ENCODE peak calls at places on chromosomes 7 and 10, in four cellular contexts. One of them, this sample, is unnamed.

GRCh38 chr10:18583575-18584270 is 67.7 kb downstream of the NSUN6 start:
- DNase-seq in stimulated activated CD4-positive, alpha-beta T cell treated with anti-CD3 and anti-CD28 coated beads, Interleukin-12 subunit alpha, Interleukin-12 subunit beta, amount 100 ng/mL, for 4 hours: no peak
- DNase-seq in glutamatergic neuron: no peak
- DNase-seq in Calu3: no peak
- DNase-seq in this sample: no peak

GRCh38 chr7:74579800-74580685 is 77.5 kb upstream of the GTF2I start:
- DNase-seq in Calu3: peak; percentile 57
- DNase-seq in glutamatergic neuron: no peak
- DNase-seq in stimulated activated CD4-positive, alpha-beta T cell treated with anti-CD3 and anti-CD28 coated beads, Interleukin-12 subunit alpha, Interleukin-12 subunit beta, amount 100 ng/mL, for 4 hours: no peak
- DNase-seq in this sample: no peak

GRCh38 chr10:67211680-67212079 is 285.8 kb downstream of the LRRTM3 start:
- DNase-seq in glutamatergic neuron: no peak
- DNase-seq in Calu3: no peak
- DNase-seq in stimulated activated CD4-positive, alpha-beta T cell treated with anti-CD3 and anti-CD28 coated beads, Interleukin-12 subunit alpha, Interleukin-12 subunit beta, amount 100 ng/mL, for 4 hours: no peak
- DNase-seq in this sample: no peak

GRCh38 chr7:23074443-23075244 is 30.9 kb upstream of the KLHL7 start:
- DNase-seq in glutamatergic neuron: no peak
- DNase-seq in stimulated activated CD4-positive, alpha-beta T cell treated with anti-CD3 and anti-CD28 coated beads, Interleukin-12 subunit alpha, Interleukin-12 subunit beta, amount 100 ng/mL, for 4 hours: no peak
- DNase-seq in Calu3: no peak
- DNase-seq in this sample: no peak

GRCh38 chr7:66837007-66837406 is 84.0 kb upstream of the TMEM248 start:
- DNase-seq in stimulated activated CD4-positive, alpha-beta T cell treated with anti-CD3 and anti-CD28 coated beads, Interleukin-12 subunit alpha, Interleukin-12 subunit beta, amount 100 ng/mL, for 4 hours: peak; percentile 25
- DNase-seq in glutamatergic neuron: peak; percentile 35
- DNase-seq in Calu3: peak; percentile 22
- DNase-seq in this sample: peak; percentile 20

GRCh38 chr7:135168001-135168400 is 2.5 kb downstream of the CYREN start:
- DNase-seq in stimulated activated CD4-positive, alpha-beta T cell treated with anti-CD3 and anti-CD28 coated beads, Interleukin-12 subunit alpha, Interleukin-12 subunit beta, amount 100 ng/mL, for 4 hours: no peak
- DNase-seq in glutamatergic neuron: no peak
- DNase-seq in Calu3: no peak
- DNase-seq in this sample: no peak

GRCh38 chr10:18222870-18223269 is 82.6 kb downstream of the CACNB2 start:
- DNase-seq in Calu3: no peak
- DNase-seq in stimulated activated CD4-positive, alpha-beta T cell treated with anti-CD3 and anti-CD28 coated beads, Interleukin-12 subunit alpha, Interleukin-12 subunit beta, amount 100 ng/mL, for 4 hours: no peak
- DNase-seq in glutamatergic neuron: no peak
- DNase-seq in this sample: no peak

GRCh38 chr7:130141161-130141857 is 63.9 kb downstream of the TMEM209 start:
- DNase-seq in stimulated activated CD4-positive, alpha-beta T cell treated with anti-CD3 and anti-CD28 coated beads, Interleukin-12 subunit alpha, Interleukin-12 subunit beta, amount 100 ng/mL, for 4 hours: peak; percentile 50
- DNase-seq in glutamatergic neuron: peak; percentile 84
- DNase-seq in Calu3: peak; percentile 61
- DNase-seq in this sample: no peak

GRCh38 chr10:34420795-34421194 is 394.3 kb downstream of the PARD3 start:
- DNase-seq in stimulated activated CD4-positive, alpha-beta T cell treated with anti-CD3 and anti-CD28 coated beads, Interleukin-12 subunit alpha, Interleukin-12 subunit beta, amount 100 ng/mL, for 4 hours: no peak
- DNase-seq in Calu3: no peak
- DNase-seq in glutamatergic neuron: no peak
- DNase-seq in this sample: no peak

GRCh38 chr10:97974526-97975525 is 55.6 kb downstream of the CRTAC1 start:
- DNase-seq in Calu3: no peak
- DNase-seq in glutamatergic neuron: peak; percentile 61
- DNase-seq in stimulated activated CD4-positive, alpha-beta T cell treated with anti-CD3 and anti-CD28 coated beads, Interleukin-12 subunit alpha, Interleukin-12 subunit beta, amount 100 ng/mL, for 4 hours: no peak
- DNase-seq in this sample: no peak

GRCh38 chr10:132397671-132398565 is 918 bp downstream of the PWWP2B start:
- DNase-seq in stimulated activated CD4-positive, alpha-beta T cell treated with anti-CD3 and anti-CD28 coated beads, Interleukin-12 subunit alpha, Interleukin-12 subunit beta, amount 100 ng/mL, for 4 hours: no peak
- DNase-seq in glutamatergic neuron: peak; percentile 75
- DNase-seq in Calu3: peak; percentile 39
- DNase-seq in this sample: no peak

GRCh38 chr10:91957091-91957490 is 33.5 kb downstream of the BTAF1 start:
- DNase-seq in glutamatergic neuron: no peak
- DNase-seq in Calu3: no peak
- DNase-seq in stimulated activated CD4-positive, alpha-beta T cell treated with anti-CD3 and anti-CD28 coated beads, Interleukin-12 subunit alpha, Interleukin-12 subunit beta, amount 100 ng/mL, for 4 hours: no peak
- DNase-seq in this sample: no peak

GRCh38 chr7:94439893-94440381 is 45.2 kb downstream of the COL1A2 start:
- DNase-seq in stimulated activated CD4-positive, alpha-beta T cell treated with anti-CD3 and anti-CD28 coated beads, Interleukin-12 subunit alpha, Interleukin-12 subunit beta, amount 100 ng/mL, for 4 hours: no peak
- DNase-seq in Calu3: no peak
- DNase-seq in glutamatergic neuron: no peak
- DNase-seq in this sample: no peak

GRCh38 chr7:107047902-107048782 is 3.6 kb downstream of the PRKAR2B start:
- DNase-seq in glutamatergic neuron: no peak
- DNase-seq in stimulated activated CD4-positive, alpha-beta T cell treated with anti-CD3 and anti-CD28 coated beads, Interleukin-12 subunit alpha, Interleukin-12 subunit beta, amount 100 ng/mL, for 4 hours: no peak
- DNase-seq in Calu3: no peak
- DNase-seq in this sample: no peak

GRCh38 chr7:77940647-77941046 is 142.1 kb downstream of the PHTF2 start:
- DNase-seq in stimulated activated CD4-positive, alpha-beta T cell treated with anti-CD3 and anti-CD28 coated beads, Interleukin-12 subunit alpha, Interleukin-12 subunit beta, amount 100 ng/mL, for 4 hours: no peak
- DNase-seq in glutamatergic neuron: no peak
- DNase-seq in Calu3: peak; percentile 7
- DNase-seq in this sample: no peak

GRCh38 chr7:132400667-132401142 is 175.6 kb downstream of the PLXNA4 start:
- DNase-seq in Calu3: no peak
- DNase-seq in stimulated activated CD4-positive, alpha-beta T cell treated with anti-CD3 and anti-CD28 coated beads, Interleukin-12 subunit alpha, Interleukin-12 subunit beta, amount 100 ng/mL, for 4 hours: no peak
- DNase-seq in glutamatergic neuron: no peak
- DNase-seq in this sample: no peak

GRCh38 chr10:35423505-35424306 is 87.4 kb downstream of the CCNY start:
- DNase-seq in glutamatergic neuron: no peak
- DNase-seq in Calu3: no peak
- DNase-seq in stimulated activated CD4-positive, alpha-beta T cell treated with anti-CD3 and anti-CD28 coated beads, Interleukin-12 subunit alpha, Interleukin-12 subunit beta, amount 100 ng/mL, for 4 hours: no peak
- DNase-seq in this sample: no peak

GRCh38 chr7:26091933-26092332 is 60.1 kb upstream of the NFE2L3 start:
- DNase-seq in glutamatergic neuron: no peak
- DNase-seq in Calu3: peak; percentile 69
- DNase-seq in stimulated activated CD4-positive, alpha-beta T cell treated with anti-CD3 and anti-CD28 coated beads, Interleukin-12 subunit alpha, Interleukin-12 subunit beta, amount 100 ng/mL, for 4 hours: no peak
- DNase-seq in this sample: peak; percentile 23

GRCh38 chr10:71726673-71727428 is 7.3 kb upstream of the C10orf105 start:
- DNase-seq in glutamatergic neuron: no peak
- DNase-seq in stimulated activated CD4-positive, alpha-beta T cell treated with anti-CD3 and anti-CD28 coated beads, Interleukin-12 subunit alpha, Interleukin-12 subunit beta, amount 100 ng/mL, for 4 hours: no peak
- DNase-seq in Calu3: no peak
- DNase-seq in this sample: peak; percentile 56

GRCh38 chr10:123808286-123808685 is 83.3 kb downstream of the CPXM2 start:
- DNase-seq in glutamatergic neuron: no peak
- DNase-seq in Calu3: no peak
- DNase-seq in stimulated activated CD4-positive, alpha-beta T cell treated with anti-CD3 and anti-CD28 coated beads, Interleukin-12 subunit alpha, Interleukin-12 subunit beta, amount 100 ng/mL, for 4 hours: no peak
- DNase-seq in this sample: no peak

GRCh38 chr10:133274751-133275682 is 1.7 kb downstream of the ADAM8 start:
- DNase-seq in stimulated activated CD4-positive, alpha-beta T cell treated with anti-CD3 and anti-CD28 coated beads, Interleukin-12 subunit alpha, Interleukin-12 subunit beta, amount 100 ng/mL, for 4 hours: peak; percentile 77
- DNase-seq in Calu3: peak; percentile 43
- DNase-seq in glutamatergic neuron: no peak
- DNase-seq in this sample: peak; percentile 85

GRCh38 chr10:3287566-3288445 is 115.2 kb upstream of the PITRM1 start:
- DNase-seq in glutamatergic neuron: no peak
- DNase-seq in stimulated activated CD4-positive, alpha-beta T cell treated with anti-CD3 and anti-CD28 coated beads, Interleukin-12 subunit alpha, Interleukin-12 subunit beta, amount 100 ng/mL, for 4 hours: no peak
- DNase-seq in Calu3: peak; percentile 75
- DNase-seq in this sample: no peak

GRCh38 chr7:27714831-27715444 is 25.0 kb upstream of the TAX1BP1 start:
- DNase-seq in Calu3: peak; percentile 35
- DNase-seq in stimulated activated CD4-positive, alpha-beta T cell treated with anti-CD3 and anti-CD28 coated beads, Interleukin-12 subunit alpha, Interleukin-12 subunit beta, amount 100 ng/mL, for 4 hours: no peak
- DNase-seq in glutamatergic neuron: no peak
- DNase-seq in this sample: no peak

GRCh38 chr7:84529480-84530205 is 335.1 kb upstream of the SEMA3A start:
- DNase-seq in stimulated activated CD4-positive, alpha-beta T cell treated with anti-CD3 and anti-CD28 coated beads, Interleukin-12 subunit alpha, Interleukin-12 subunit beta, amount 100 ng/mL, for 4 hours: no peak
- DNase-seq in glutamatergic neuron: no peak
- DNase-seq in Calu3: peak; percentile 35
- DNase-seq in this sample: no peak

GRCh38 chr7:897086-897485 is 20.7 kb downstream of the GET4 start:
- DNase-seq in stimulated activated CD4-positive, alpha-beta T cell treated with anti-CD3 and anti-CD28 coated beads, Interleukin-12 subunit alpha, Interleukin-12 subunit beta, amount 100 ng/mL, for 4 hours: no peak
- DNase-seq in Calu3: no peak
- DNase-seq in glutamatergic neuron: no peak
- DNase-seq in this sample: no peak

GRCh38 chr10:114448897-114449296 is 44.6 kb upstream of the AFAP1L2 start:
- DNase-seq in glutamatergic neuron: no peak
- DNase-seq in Calu3: no peak
- DNase-seq in stimulated activated CD4-positive, alpha-beta T cell treated with anti-CD3 and anti-CD28 coated beads, Interleukin-12 subunit alpha, Interleukin-12 subunit beta, amount 100 ng/mL, for 4 hours: no peak
- DNase-seq in this sample: no peak

GRCh38 chr7:91759205-91759863 is 121.2 kb downstream of the MTERF1 start:
- DNase-seq in Calu3: peak; percentile 87
- DNase-seq in stimulated activated CD4-positive, alpha-beta T cell treated with anti-CD3 and anti-CD28 coated beads, Interleukin-12 subunit alpha, Interleukin-12 subunit beta, amount 100 ng/mL, for 4 hours: no peak
- DNase-seq in glutamatergic neuron: no peak
- DNase-seq in this sample: no peak

GRCh38 chr10:71241114-71241898 is 28.9 kb downstream of the UNC5B start:
- DNase-seq in Calu3: no peak
- DNase-seq in glutamatergic neuron: no peak
- DNase-seq in stimulated activated CD4-positive, alpha-beta T cell treated with anti-CD3 and anti-CD28 coated beads, Interleukin-12 subunit alpha, Interleukin-12 subunit beta, amount 100 ng/mL, for 4 hours: no peak
- DNase-seq in this sample: no peak

GRCh38 chr10:71963351-71963755 is 842 bp upstream of the CHST3 start:
- DNase-seq in Calu3: no peak
- DNase-seq in glutamatergic neuron: no peak
- DNase-seq in stimulated activated CD4-positive, alpha-beta T cell treated with anti-CD3 and anti-CD28 coated beads, Interleukin-12 subunit alpha, Interleukin-12 subunit beta, amount 100 ng/mL, for 4 hours: no peak
- DNase-seq in this sample: no peak